ENCODE peak calls at places on chromosomes 4 and X, in six cellular contexts. R is dorsolateral prefrontal cortex; V is stimulated activated CD4-positive, alpha-beta T cell treated with anti-CD3 and anti-CD28 coated beads, Interleukin-2, amount 100 ng/mL, for 48 hours; A is colonic mucosa; S is activated naive CD4-positive, alpha-beta T cell treated with Interleukin-2 at 50 U/mL for 16 hours; B is NCI-H774. I is an unnamed sample.

GRCh38 chr4:124262211-124263179 is 450.0 kb downstream of the ANKRD50 start:
- DNase-seq in R (peak), V (peak), A (peak), S (peak), B (peak), I (peak)

GRCh38 chr4:109847896-109848442 is at the start of gene LRIT3:
- DNase-seq in R (no peak), V (no peak), A (no peak), S (no peak), B (no peak), I (peak)

GRCh38 chr4:8871417-8872401 is at the start of gene HMX1:
- DNase-seq in R (peak), V (no peak), A (no peak), S (no peak), B (no peak), I (peak)

GRCh38 chrX:78838709-78839108 is 91.2 kb downstream of the LPAR4 start:
- DNase-seq in R (no peak), V (no peak), A (no peak), S (no peak), B (no peak), I (no peak)

GRCh38 chr4:123955167-123955824 is 558.7 kb downstream of the SPRY1 start:
- DNase-seq in R (no peak), V (no peak), A (no peak), S (no peak), B (no peak), I (no peak)

GRCh38 chrX:106906361-106906760 is 3.2 kb upstream of the RIPPLY1 start:
- DNase-seq in R (no peak), V (no peak), A (peak), S (no peak), B (no peak), I (no peak)

GRCh38 chrX:137427061-137427778 is 138.7 kb upstream of the ZIC3 start:
- DNase-seq in R (no peak), V (no peak), A (no peak), S (no peak), B (peak), I (peak)

GRCh38 chr4:88779431-88779830 is 81.8 kb upstream of the NAP1L5 start:
- DNase-seq in R (no peak), V (no peak), A (no peak), S (no peak), B (no peak), I (no peak)

GRCh38 chr4:126583509-126583908 is 1049.2 kb upstream of the INTU start:
- DNase-seq in R (no peak), V (no peak), A (no peak), S (no peak), B (no peak), I (peak)

GRCh38 chr4:156771171-156771837 is 200.3 kb downstream of the PDGFC start:
- DNase-seq in R (no peak), V (no peak), A (no peak), S (no peak), B (peak), I (peak)

GRCh38 chr4:176791591-176792347 is 953 bp downstream of the VEGFC start:
- DNase-seq in R (no peak), V (no peak), A (no peak), S (no peak), B (no peak), I (peak)

GRCh38 chr4:19329631-19330030 is 922.1 kb upstream of the SLIT2 start:
- DNase-seq in R (no peak), V (no peak), A (no peak), S (no peak), B (no peak), I (no peak)

GRCh38 chrX:131827935-131828334 is 195.2 kb upstream of the STK26 start:
- DNase-seq in R (no peak), V (no peak), A (no peak), S (peak), B (no peak), I (peak)

GRCh38 chr4:17511041-17511949 is 595 bp downstream of the QDPR start:
- DNase-seq in R (peak), V (peak), A (peak), S (peak), B (no peak), I (peak)

GRCh38 chrX:5113128-5113527 is 1115.5 kb downstream of the NLGN4X start:
- DNase-seq in R (no peak), V (no peak), A (no peak), S (no peak), B (no peak), I (peak)

GRCh38 chrX:17409566-17410290 is 34.7 kb downstream of the NHS start:
- DNase-seq in R (no peak), V (no peak), A (no peak), S (no peak), B (no peak), I (peak)

GRCh38 chrX:65706041-65706828 is 38.8 kb downstream of the MSN start:
- DNase-seq in R (no peak), V (no peak), A (no peak), S (peak), B (no peak), I (no peak)

I was measured in neural progenitor cell.